ENCODE peak calls at places on chromosome 16, in nine cellular contexts. H is MM.1S, F is breast epithelium, Q is cardiac muscle cell, X is body of pancreas, K is neural progenitor cell, I is tibial nerve, P is left lung, O is ovary. E is an unnamed sample.
A peak's percentile ranks its signal among the peaks of the same experiment; 100 is the strongest.

GRCh38 chr16:17327671-17328335 is 143.0 kb downstream of the XYLT1 start:
- DNase-seq in I (no peak), P (no peak), K (no peak), Q (no peak), H (no peak), O (no peak), X (no peak), F (no peak), E (no peak)

GRCh38 chr16:85528528-85529387 is 84.4 kb upstream of the GSE1 start:
- DNase-seq in H (no peak), K (no peak), O (peak; percentile 44), P (peak; percentile 74), X (no peak), Q (peak; percentile 25), I (no peak), F (no peak), E (no peak)

GRCh38 chr16:51326131-51326856 is 175.2 kb upstream of the SALL1 start:
- DNase-seq in I (no peak), K (no peak), Q (peak; percentile 78), X (no peak), F (no peak), H (no peak), O (no peak), P (no peak), E (no peak)

GRCh38 chr16:83187404-83187803 is 560.6 kb downstream of the CDH13 start:
- DNase-seq in K (no peak), X (no peak), H (no peak), O (no peak), I (no peak), F (no peak), P (no peak), Q (peak; percentile 60), E (no peak)

GRCh38 chr16:56513972-56514371 is 5.9 kb downstream of the BBS2 start:
- DNase-seq in I (peak; percentile 54), X (peak; percentile 69), H (peak; percentile 72), K (peak; percentile 19), P (no peak), O (no peak), F (no peak), Q (peak; percentile 73), E (no peak)

GRCh38 chr16:85446846-85447656 is 166.1 kb upstream of the GSE1 start:
- DNase-seq in I (no peak), Q (no peak), H (peak; percentile 78), O (no peak), F (no peak), X (peak; percentile 63), P (no peak), K (no peak), E (no peak)

GRCh38 chr16:31427441-31428276 is 501 bp downstream of the COX6A2 start:
- DNase-seq in X (peak; percentile 73), Q (peak; percentile 61), I (peak; percentile 15), O (peak; percentile 84), K (no peak), F (no peak), P (peak; percentile 89), H (no peak), E (peak; percentile 51)

GRCh38 chr16:87201052-87201451 is 116.1 kb downstream of the C16orf95 start:
- DNase-seq in K (no peak), P (no peak), I (peak; percentile 63), Q (peak; percentile 99), X (peak; percentile 55), O (no peak), F (no peak), H (no peak), E (no peak)

GRCh38 chr16:81238296-81239011 is at the start of gene BCO1:
- DNase-seq in X (peak; percentile 84), H (no peak), K (peak; percentile 87), O (no peak), F (no peak), I (peak; percentile 14), Q (peak; percentile 57), P (no peak), E (no peak)

GRCh38 chr16:51151435-51151950 is 423 bp upstream of the SALL1 start:
- DNase-seq in X (peak; percentile 21), F (no peak), I (peak; percentile 17), O (peak; percentile 89), H (no peak), Q (peak; percentile 89), K (peak; percentile 97), P (no peak), E (no peak)

GRCh38 chr16:35686595-35686994 is 2227.2 kb downstream of the TP53TG3F start:
- DNase-seq in K (no peak), Q (no peak), P (no peak), H (no peak), F (no peak), I (no peak), O (no peak), X (no peak), E (no peak)
- H3K9me3 ChIP-seq in K (peaks cover 10% of the 10 kb centered on the region), Q (no peaks in the 10 kb centered on the region), P (no peaks in the 10 kb centered on the region), H (no peaks in the 10 kb centered on the region), F (peaks cover 71% of the 10 kb centered on the region), I (no peaks in the 10 kb centered on the region), O (peaks cover 4% of the 10 kb centered on the region), X (no peaks in the 10 kb centered on the region), E (peaks cover 5% of the 10 kb centered on the region)

GRCh38 chr16:14155572-14156213 is 84.6 kb downstream of the MRTFB start:
- DNase-seq in X (no peak), P (no peak), K (no peak), Q (no peak), I (no peak), F (no peak), H (no peak), O (no peak), E (no peak)
- H3K9me3 ChIP-seq in X (no peaks in the 10 kb centered on the region), P (no peaks in the 10 kb centered on the region), K (no peaks in the 10 kb centered on the region), Q (no peaks in the 10 kb centered on the region), I (no peaks in the 10 kb centered on the region), F (no peaks in the 10 kb centered on the region), H (no peaks in the 10 kb centered on the region), O (no peaks in the 10 kb centered on the region), E (no peaks in the 10 kb centered on the region)

DNA sequence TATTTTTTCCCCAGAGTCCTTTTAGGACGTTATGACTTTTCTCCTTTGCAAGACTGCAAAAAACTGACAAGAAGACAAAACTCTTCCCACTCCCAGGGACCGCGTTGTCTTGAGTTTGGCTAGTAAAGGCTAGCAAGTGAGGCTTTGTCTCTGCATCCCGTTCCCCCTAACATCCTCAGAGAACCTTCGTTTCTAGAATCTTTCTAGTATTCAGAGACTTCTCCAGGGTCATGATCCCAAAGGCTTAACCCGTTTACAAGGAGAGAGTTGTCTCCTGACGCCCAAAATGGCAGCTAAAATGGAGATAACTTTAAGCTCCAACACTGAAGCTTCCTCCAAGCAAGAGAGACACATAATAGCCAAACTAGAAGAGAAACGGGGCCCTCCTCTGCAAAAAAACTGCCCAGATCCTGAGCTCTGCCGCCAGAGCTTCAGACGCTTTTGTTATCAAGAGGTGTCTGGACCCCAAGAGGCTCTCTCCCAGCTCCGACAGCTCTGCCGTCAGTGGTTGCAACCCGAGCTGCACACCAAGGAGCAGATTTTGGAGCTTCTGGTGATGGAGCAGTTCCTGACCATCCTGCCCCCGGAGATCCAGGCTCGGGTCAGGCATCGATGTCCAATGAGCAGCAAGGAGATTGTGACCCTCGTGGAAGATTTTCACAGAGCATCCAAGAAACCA is 843 bp downstream of the ZNF174 start:
- DNase-seq in I (no peak), O (no peak), X (no peak), F (no peak), P (no peak), Q (peak; percentile 17), K (peak; percentile 50), H (no peak), E (no peak)
- H3K9me3 ChIP-seq in I (no peaks in the 10 kb centered on the region), O (peaks cover 27% of the 10 kb centered on the region), X (no peaks in the 10 kb centered on the region), F (peaks cover 47% of the 10 kb centered on the region), P (no peaks in the 10 kb centered on the region), Q (no peaks in the 10 kb centered on the region), K (peaks cover 9% of the 10 kb centered on the region), H (no peaks in the 10 kb centered on the region), E (peaks cover 9% of the 10 kb centered on the region)

GRCh38 chr16:62404857-62405611 is 368.8 kb upstream of the CDH8 start:
- DNase-seq in I (no peak), H (no peak), Q (no peak), O (no peak), X (no peak), P (peak; percentile 20), K (no peak), F (no peak), E (no peak)
- H3K9me3 ChIP-seq in I (peaks cover 3% of the 10 kb centered on the region), H (no peaks in the 10 kb centered on the region), Q (no peaks in the 10 kb centered on the region), O (no peaks in the 10 kb centered on the region), X (no peaks in the 10 kb centered on the region), P (no peaks in the 10 kb centered on the region), K (no peaks in the 10 kb centered on the region), F (no peaks in the 10 kb centered on the region), E (peaks cover 2% of the 10 kb centered on the region)

DNA sequence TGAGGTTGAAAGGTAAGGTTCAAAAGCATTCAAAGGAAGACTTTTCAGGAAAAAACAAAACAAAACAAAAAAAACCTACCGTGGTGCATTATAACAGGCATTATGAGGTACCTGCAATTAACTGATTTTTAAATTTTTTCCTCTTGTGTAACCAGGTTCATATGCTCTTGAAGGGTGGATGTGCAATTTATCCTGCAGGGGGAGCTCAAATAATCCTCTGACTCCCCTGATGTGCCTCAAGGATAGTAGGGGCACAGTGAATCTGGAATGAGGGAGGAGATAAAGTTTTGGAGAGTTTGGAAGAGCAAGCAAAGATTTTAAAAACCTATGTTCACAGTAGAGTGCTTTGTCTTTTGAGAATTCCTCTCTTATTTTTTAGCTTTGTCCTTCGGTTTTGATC is 1349.4 kb downstream of the CDH8 start:
- DNase-seq in H (no peak), Q (no peak), P (no peak), I (no peak), K (no peak), X (no peak), F (no peak), O (no peak), E (no peak)
- H3K9me3 ChIP-seq in H (no peaks in the 10 kb centered on the region), Q (no peaks in the 10 kb centered on the region), P (no peaks in the 10 kb centered on the region), I (no peaks in the 10 kb centered on the region), K (no peaks in the 10 kb centered on the region), X (no peaks in the 10 kb centered on the region), F (peaks cover 17% of the 10 kb centered on the region), O (peaks cover 2% of the 10 kb centered on the region), E (peaks cover 3% of the 10 kb centered on the region)

DNA sequence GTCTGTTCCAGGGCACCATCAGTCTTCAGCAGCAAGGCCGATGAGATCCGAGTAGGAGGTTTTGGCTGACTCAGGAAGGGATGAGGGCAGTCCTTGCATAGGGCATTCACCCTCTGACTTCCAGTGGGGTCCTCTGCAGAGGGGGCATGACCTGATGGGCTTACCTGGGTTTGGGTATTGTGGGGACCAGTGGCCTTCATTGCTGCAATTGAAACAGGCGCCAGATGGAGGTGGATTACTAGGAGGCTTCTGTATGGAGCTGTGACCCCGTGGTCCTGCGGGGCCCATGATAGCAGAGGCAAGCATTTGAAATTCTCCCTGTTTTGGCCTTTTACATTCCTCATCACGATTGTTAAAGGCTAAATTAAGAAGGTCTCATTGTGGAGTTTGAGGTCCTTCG is 2448.7 kb downstream of the TP53TG3F start:
- DNase-seq in H (no peak), K (no peak), P (no peak), I (no peak), O (no peak), F (no peak), Q (no peak), X (no peak), E (no peak)
- H3K9me3 ChIP-seq in H (no peaks in the 10 kb centered on the region), K (peaks cover 22% of the 10 kb centered on the region), P (no peaks in the 10 kb centered on the region), I (no peaks in the 10 kb centered on the region), O (no peaks in the 10 kb centered on the region), F (peaks cover 12% of the 10 kb centered on the region), Q (no peaks in the 10 kb centered on the region), X (no peaks in the 10 kb centered on the region), E (no peaks in the 10 kb centered on the region)

DNA sequence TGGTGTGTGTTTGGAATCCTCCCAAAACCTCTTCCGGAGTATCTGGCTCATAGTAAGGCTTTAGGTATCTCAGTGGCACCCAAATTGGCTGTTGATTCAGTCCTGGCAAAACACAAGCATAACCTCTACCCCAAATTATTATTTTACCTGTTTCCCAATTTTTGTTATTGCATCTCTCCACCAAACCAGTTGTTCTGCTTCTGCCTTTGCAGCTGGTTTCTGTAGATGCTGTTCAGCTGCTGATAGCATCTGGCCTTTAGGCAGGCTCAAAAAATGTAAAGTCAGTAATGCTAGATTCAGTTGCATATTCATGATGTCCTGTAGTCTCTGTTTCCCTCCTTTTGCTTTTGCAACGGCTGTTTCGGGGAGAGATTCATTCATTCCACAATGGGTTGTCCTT is 33.8 kb downstream of the ATF7IP2 start:
- DNase-seq in I (no peak), P (no peak), F (no peak), K (no peak), O (no peak), H (no peak), Q (no peak), X (no peak), E (no peak)
- H3K9me3 ChIP-seq in I (peaks cover 4% of the 10 kb centered on the region), P (no peaks in the 10 kb centered on the region), F (peaks cover 43% of the 10 kb centered on the region), K (peaks cover 25% of the 10 kb centered on the region), O (no peaks in the 10 kb centered on the region), H (no peaks in the 10 kb centered on the region), Q (no peaks in the 10 kb centered on the region), X (no peaks in the 10 kb centered on the region), E (peaks cover 19% of the 10 kb centered on the region)

E was measured in T-helper 17 cell.